ENCODE peak calls at places on chromosomes 13 and 19, in five cellular contexts. D, Z, P, A and L are unnamed samples.

GRCh38 chr19:35228177-35228930 is at the start of gene FAM187B:
- DNase-seq in D (no peak), Z (no peak), P (no peak), A (no peak), L (no peak)

GRCh38 chr19:41261474-41262190 is 2.5 kb upstream of the HNRNPUL1 start:
- DNase-seq in D (no peak), Z (no peak), P (no peak), A (peak), L (no peak)

GRCh38 chr13:38785047-38785446 is 98.2 kb downstream of the FREM2 start:
- DNase-seq in D (no peak), Z (no peak), P (no peak), A (no peak), L (no peak)

GRCh38 chr13:41453620-41454019 is 3.7 kb upstream of the RGCC start:
- DNase-seq in D (no peak), Z (no peak), P (no peak), A (no peak), L (no peak)

GRCh38 chr13:50420720-50421456 is 405.6 kb downstream of the KCNRG start:
- DNase-seq in D (no peak), Z (no peak), P (no peak), A (no peak), L (no peak)

GRCh38 chr13:114099191-114099590 is 33.2 kb downstream of the RASA3 start:
- DNase-seq in D (peak), Z (peak), P (peak), A (no peak), L (no peak)

GRCh38 chr19:39319892-39320168 is 833 bp downstream of the LRFN1 start:
- DNase-seq in D (no peak), Z (no peak), P (no peak), A (no peak), L (no peak)

GRCh38 chr13:113447596-113447995 is 5.7 kb downstream of the ADPRHL1 start:
- DNase-seq in D (no peak), Z (no peak), P (no peak), A (no peak), L (no peak)

GRCh38 chr13:105370011-105370645 is 1165.3 kb downstream of the EFNB2 start:
- DNase-seq in D (no peak), Z (no peak), P (no peak), A (no peak), L (no peak)

GRCh38 chr13:21240586-21240985 is 64.1 kb downstream of the MRPL57 start:
- DNase-seq in D (peak), Z (no peak), P (no peak), A (no peak), L (no peak)

GRCh38 chr19:56595548-56595899 is 422 bp downstream of the ZNF71 start:
- DNase-seq in D (peak), Z (no peak), P (no peak), A (no peak), L (no peak)

GRCh38 chr19:531753-532571 is at the start of gene CDC34:
- DNase-seq in D (no peak), Z (peak), P (peak), A (no peak), L (no peak)

GRCh38 chr19:38019427-38019724 is 112.4 kb downstream of the SIPA1L3 start:
- DNase-seq in D (no peak), Z (no peak), P (no peak), A (no peak), L (no peak)

GRCh38 chr13:31851201-31851600 is 111.9 kb downstream of the RXFP2 start:
- DNase-seq in D (no peak), Z (no peak), P (no peak), A (no peak), L (no peak)

GRCh38 chr19:873084-874019 is 13.9 kb downstream of the CFD start:
- DNase-seq in D (peak), Z (peak), P (peak), A (peak), L (no peak)

GRCh38 chr19:21568816-21569496 is 63.6 kb downstream of the ZNF429 start:
- DNase-seq in D (peak), Z (peak), P (no peak), A (no peak), L (no peak)

GRCh38 chr19:11106477-11106876 is 17.2 kb downstream of the LDLR start:
- DNase-seq in D (no peak), Z (peak), P (peak), A (no peak), L (no peak)

GRCh38 chr13:97058417-97058816 is 64.1 kb upstream of the OXGR1 start:
- DNase-seq in D (no peak), Z (no peak), P (no peak), A (no peak), L (no peak)

GRCh38 chr19:13051581-13052165 is 51.0 kb downstream of the LYL1 start:
- DNase-seq in D (no peak), Z (peak), P (peak), A (peak), L (peak)

GRCh38 chr19:35168261-35168660 is 13.7 kb downstream of the FXYD5 start:
- DNase-seq in D (peak), Z (no peak), P (no peak), A (peak), L (no peak)

GRCh38 chr13:83634601-83635000 is 247.7 kb downstream of the SLITRK1 start:
- DNase-seq in D (no peak), Z (no peak), P (no peak), A (no peak), L (no peak)

GRCh38 chr19:8248348-8249328 is 39.5 kb downstream of the CERS4 start:
- DNase-seq in D (no peak), Z (no peak), P (no peak), A (no peak), L (no peak)

GRCh38 chr19:8253678-8254077 is 44.5 kb downstream of the CERS4 start:
- DNase-seq in D (no peak), Z (no peak), P (no peak), A (no peak), L (no peak)

GRCh38 chr19:8252922-8253589 is 43.9 kb downstream of the CERS4 start:
- DNase-seq in D (peak), Z (peak), P (peak), A (peak), L (peak)

GRCh38 chr19:8250596-8250995 is 41.4 kb downstream of the CERS4 start:
- DNase-seq in D (no peak), Z (no peak), P (no peak), A (no peak), L (no peak)

GRCh38 chr19:8251025-8251472 is 41.9 kb downstream of the CERS4 start:
- DNase-seq in D (no peak), Z (peak), P (no peak), A (no peak), L (no peak)
- TF ChIP-seq CTCF in D (no peak), Z (no peak), P (peak), A (peak), L (no peak)

GRCh38 chr13:48749699-48750473 is 96.2 kb downstream of the CYSLTR2 start:
- DNase-seq in D (peak), Z (peak), P (peak), A (peak), L (peak)
- TF ChIP-seq CTCF in D (peak), Z (peak), P (peak), A (peak), L (no peak)

GRCh38 chr19:7682175-7682855 is 1.7 kb downstream of the TRAPPC5 start:
- DNase-seq in D (no peak), Z (no peak), P (no peak), A (no peak), L (no peak)
- TF ChIP-seq CTCF in D (peak), Z (no peak), P (no peak), A (no peak), L (no peak)

DNA sequence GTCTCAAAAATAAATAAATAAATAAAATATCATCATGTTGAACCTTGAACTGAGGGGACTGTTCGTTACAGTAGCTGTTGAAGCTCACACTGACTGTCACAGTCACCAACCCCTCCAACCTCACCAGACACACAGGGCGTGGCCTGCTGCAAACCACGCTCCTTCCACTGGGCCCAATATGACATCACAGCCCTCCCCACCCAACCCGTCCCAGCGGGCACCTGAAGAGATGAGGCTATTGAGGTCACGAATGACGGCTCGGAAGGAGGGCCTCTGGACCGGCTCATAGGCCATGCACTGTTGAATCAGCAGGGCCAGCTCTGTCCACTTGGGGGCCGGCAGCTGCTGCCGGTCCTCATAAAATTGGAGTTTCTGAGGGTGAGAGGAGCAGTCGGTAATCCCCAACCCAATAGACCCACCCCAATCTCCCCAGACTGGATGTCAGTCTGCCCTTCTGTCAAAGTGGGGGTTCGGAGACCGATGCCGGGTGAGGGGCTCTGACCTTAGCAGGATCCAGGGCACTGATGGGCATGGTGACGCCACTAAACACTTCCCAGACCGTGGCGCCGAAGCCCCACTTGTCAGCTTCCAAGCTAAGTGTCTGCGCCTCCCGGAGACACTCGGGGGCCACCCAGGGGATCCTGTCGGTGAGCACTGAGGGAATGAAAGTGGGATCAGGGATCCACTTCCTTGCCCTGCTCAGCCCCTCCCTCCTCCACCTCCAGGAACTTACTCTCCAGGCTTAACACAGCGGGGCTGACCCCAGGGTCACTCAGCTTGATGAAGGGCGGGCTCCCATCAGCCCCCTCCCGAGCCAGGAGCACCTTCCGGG is 13.2 kb downstream of the JAK3 start:
- DNase-seq in D (no peak), Z (no peak), P (no peak), A (no peak), L (no peak)
- TF ChIP-seq CTCF in D (peak), Z (no peak), P (no peak), A (no peak), L (no peak)

DNA sequence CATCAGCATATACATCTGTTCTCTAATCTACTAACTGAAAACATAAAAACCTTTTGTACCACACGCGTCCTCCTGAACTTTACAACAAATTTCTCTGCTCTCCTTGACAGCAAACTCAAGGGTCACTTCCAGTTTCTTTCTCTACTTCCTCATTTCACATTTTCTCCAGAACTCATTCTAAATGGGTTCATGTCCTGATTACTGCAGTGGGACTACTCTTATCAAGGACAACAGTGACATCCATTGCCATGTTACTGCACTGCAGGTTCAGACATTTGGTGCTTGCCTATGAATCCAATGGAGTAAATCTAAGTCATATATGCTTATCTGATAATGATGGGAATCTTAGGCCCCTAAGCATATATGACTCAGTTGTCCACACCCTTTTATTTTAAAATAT is 35.3 kb downstream of the FPR3 start:
- DNase-seq in D (no peak), Z (no peak), P (no peak), A (no peak), L (no peak)
- TF ChIP-seq CTCF in D (no peak), Z (no peak), P (peak), A (peak), L (no peak)

DNA sequence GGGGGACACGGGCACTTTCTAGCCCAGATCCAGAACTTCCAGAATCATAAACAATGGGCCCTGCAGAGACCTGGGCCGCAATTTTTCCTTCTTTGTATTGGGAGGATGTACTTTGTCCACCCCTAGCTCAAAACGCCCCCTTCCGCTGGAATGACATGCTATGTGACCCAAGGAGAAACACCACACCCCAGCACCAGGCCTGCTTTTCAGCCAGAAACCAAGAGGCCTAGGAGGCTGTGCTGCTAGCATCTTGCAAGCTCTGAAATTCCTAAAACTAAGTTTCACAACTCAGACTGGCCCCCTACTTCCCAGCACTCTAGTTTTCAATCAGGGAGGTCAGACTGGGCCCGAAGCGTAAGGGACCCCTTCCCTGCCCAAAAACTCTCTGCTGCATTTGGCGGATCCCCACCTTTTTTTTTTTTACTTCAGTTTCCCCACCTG is 538 bp downstream of the LSM4 start:
- DNase-seq in D (peak), Z (peak), P (peak), A (peak), L (peak)
- TF ChIP-seq CTCF in D (peak), Z (no peak), P (peak), A (no peak), L (no peak)

GRCh38 chr19:50657222-50657669 is 8.0 kb downstream of the C19orf81 start:
- DNase-seq in D (no peak), Z (no peak), P (no peak), A (no peak), L (no peak)

GRCh38 chr19:50660083-50660366 is 10.8 kb downstream of the C19orf81 start:
- DNase-seq in D (no peak), Z (no peak), P (no peak), A (no peak), L (no peak)

GRCh38 chr19:50659318-50660082 is 10.3 kb downstream of the C19orf81 start:
- DNase-seq in D (no peak), Z (no peak), P (no peak), A (no peak), L (no peak)

GRCh38 chr19:50657672-50658437 is 8.6 kb downstream of the C19orf81 start:
- DNase-seq in D (peak), Z (peak), P (peak), A (peak), L (peak)

GRCh38 chr19:50658438-50659317 is 9.4 kb downstream of the C19orf81 start:
- DNase-seq in D (no peak), Z (peak), P (peak), A (peak), L (peak)
- TF ChIP-seq CTCF in D (no peak), Z (no peak), P (no peak), A (no peak), L (no peak)

GRCh38 chr19:15170345-15170744 is 30.4 kb downstream of the NOTCH3 start:
- DNase-seq in D (no peak), Z (no peak), P (no peak), A (no peak), L (no peak)

GRCh38 chr19:15169541-15170285 is 31.1 kb downstream of the NOTCH3 start:
- DNase-seq in D (no peak), Z (no peak), P (no peak), A (no peak), L (no peak)

GRCh38 chr19:15175609-15176008 is 25.2 kb downstream of the NOTCH3 start:
- DNase-seq in D (no peak), Z (no peak), P (no peak), A (no peak), L (no peak)

GRCh38 chr19:15177269-15178116 is 23.3 kb downstream of the NOTCH3 start:
- DNase-seq in D (peak), Z (peak), P (peak), A (peak), L (peak)

DNA sequence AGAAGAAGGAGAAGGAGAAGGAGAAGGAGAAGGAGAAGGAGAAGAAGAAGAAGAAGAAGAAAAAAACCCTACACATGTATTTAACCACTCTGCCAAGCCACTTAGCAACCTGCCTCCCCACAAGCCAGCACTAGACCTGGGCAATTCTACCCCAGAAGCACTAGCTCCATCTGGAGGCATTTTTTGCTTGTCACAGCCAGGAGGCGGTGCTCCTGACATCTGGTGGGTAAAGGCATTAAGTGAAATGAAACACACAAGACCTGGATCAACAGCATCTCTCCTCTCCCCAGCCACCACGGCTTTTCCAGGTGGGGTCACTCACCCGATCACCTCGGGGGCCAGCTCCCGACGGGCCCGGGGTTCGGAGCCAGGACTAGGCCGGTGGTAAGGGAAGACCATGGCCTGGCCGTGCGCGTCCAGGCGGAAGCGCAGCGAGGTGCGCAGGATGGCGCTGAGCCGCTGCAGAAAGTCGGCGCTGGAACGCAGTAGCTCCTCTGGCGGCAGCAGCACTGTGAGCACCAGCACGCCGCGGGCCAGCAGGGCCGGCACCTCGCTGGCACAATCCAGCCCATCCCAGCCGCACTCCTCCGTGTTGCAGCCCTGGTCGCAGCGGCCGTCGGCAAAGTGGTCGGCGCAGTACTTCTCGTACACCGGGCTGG is 26.9 kb downstream of the NOTCH3 start:
- DNase-seq in D (peak), Z (no peak), P (no peak), A (no peak), L (no peak)
- TF ChIP-seq CTCF in D (peak), Z (no peak), P (peak), A (no peak), L (no peak)